ENCODE peak calls at places on chromosomes 6 and 20, in five cellular contexts. A is fibroblast of lung; R is CD8-positive, alpha-beta memory T cell; T is fibroblast of pulmonary artery; W is transverse colon. M is an unnamed sample.

GRCh38 chr6:29500594-29500993 is 12.8 kb upstream of the MAS1L start:
- DNase-seq in A (no peak), R (no peak), W (no peak), T (no peak), M (no peak)

GRCh38 chr6:103715269-103715668 is 1144.5 kb downstream of the HACE1 start:
- DNase-seq in R (no peak), W (no peak), A (no peak), T (no peak), M (no peak)

GRCh38 chr20:31835977-31836852 is 9.2 kb downstream of the FOXS1 start:
- DNase-seq in R (no peak), T (peak), A (peak), W (peak), M (peak)

GRCh38 chr6:143176090-143177021 is 115.7 kb downstream of the AIG1 start:
- DNase-seq in W (no peak), A (peak), R (no peak), T (peak), M (no peak)

GRCh38 chr6:34953084-34954025 is 64.3 kb downstream of the ANKS1A start:
- DNase-seq in W (peak), A (peak), T (peak), R (no peak), M (no peak)

GRCh38 chr6:125944434-125944816 is 12.1 kb upstream of the HINT3 start:
- DNase-seq in W (peak), A (peak), T (peak), R (no peak), M (peak)

GRCh38 chr20:62717933-62718332 is 9.3 kb downstream of the NTSR1 start:
- DNase-seq in R (no peak), T (no peak), A (no peak), W (no peak), M (no peak)

GRCh38 chr6:16694789-16695188 is 66.5 kb downstream of the ATXN1 start:
- DNase-seq in A (no peak), W (no peak), T (no peak), R (no peak), M (no peak)

GRCh38 chr6:1952726-1953360 is 292.6 kb downstream of the GMDS start:
- DNase-seq in A (peak), W (no peak), T (peak), R (no peak), M (no peak)

GRCh38 chr6:133977983-133978895 is 25.2 kb downstream of the TBPL1 start:
- DNase-seq in A (peak), R (no peak), T (peak), W (no peak), M (no peak)

GRCh38 chr6:13415276-13415675 is 72.1 kb downstream of the GFOD1 start:
- DNase-seq in R (no peak), A (no peak), W (no peak), T (no peak), M (no peak)

GRCh38 chr20:41392295-41392694 is 25.7 kb upstream of the EMILIN3 start:
- DNase-seq in T (no peak), R (no peak), A (no peak), W (no peak), M (peak)

GRCh38 chr20:61438285-61438684 is 186.2 kb downstream of the CDH4 start:
- DNase-seq in W (no peak), A (no peak), R (no peak), T (no peak), M (no peak)

GRCh38 chr6:149657441-149657840 is 8.9 kb upstream of the KATNA1 start:
- DNase-seq in R (no peak), T (no peak), W (no peak), A (no peak), M (no peak)

GRCh38 chr20:15807271-15807670 is 766.0 kb downstream of the KIF16B start:
- DNase-seq in R (no peak), A (no peak), T (no peak), W (no peak), M (no peak)

GRCh38 chr6:104003803-104004516 is 855.8 kb downstream of the HACE1 start:
- DNase-seq in R (no peak), A (no peak), T (no peak), W (no peak), M (no peak)

GRCh38 chr6:45966340-45966739 is 49.3 kb downstream of the CLIC5 start:
- DNase-seq in A (peak), R (no peak), W (no peak), T (no peak), M (no peak)